ENCODE peak calls at places on chromosomes 1 and 21, in six cellular contexts. W is activated T-helper 1 cell treated with anti-CD3 and anti-CD28 coated beads, Interleukin-2, amount 50 U/mL, for 16 hours; M is upper lobe of right lung; K is Calu3; P is body of pancreas; L is foreskin fibroblast. H is an unnamed sample.

GRCh38 chr1:24688621-24689195 is 45.6 kb downstream of the SRRM1 start:
- DNase-seq in K (peak; percentile 71), W (peak; percentile 19), L (peak; percentile 64), M (peak; percentile 81), P (peak; percentile 79), H (peak; percentile 55)

GRCh38 chr1:209434631-209435217 is 148.8 kb upstream of the CAMK1G start:
- DNase-seq in M (no peak), P (no peak), K (no peak), L (no peak), W (no peak), H (no peak)

GRCh38 chr1:194151056-194151455 is 964.6 kb upstream of the B3GALT2 start:
- DNase-seq in K (no peak), P (no peak), L (no peak), W (no peak), M (no peak), H (no peak)

GRCh38 chr1:211738709-211739301 is 63.4 kb upstream of the NEK2 start:
- DNase-seq in M (no peak), K (no peak), L (no peak), P (no peak), W (no peak), H (no peak)

GRCh38 chr1:39954870-39955546 is at the start of gene MFSD2A:
- DNase-seq in M (peak; percentile 98), W (peak; percentile 81), L (peak; percentile 91), P (peak; percentile 93), K (peak; percentile 93), H (peak; percentile 90)

GRCh38 chr1:31166462-31166861 is 73.2 kb downstream of the NKAIN1 start:
- DNase-seq in W (no peak), L (no peak), P (no peak), K (no peak), M (no peak), H (no peak)

GRCh38 chr21:45035477-45035848 is 38.9 kb upstream of the ADARB1 start:
- DNase-seq in L (no peak), M (no peak), K (no peak), P (no peak), W (no peak), H (no peak)

GRCh38 chr1:36908096-36908495 is 126.2 kb downstream of the GRIK3 start:
- DNase-seq in L (no peak), W (no peak), P (no peak), M (no peak), K (no peak), H (no peak)